ENCODE peak calls at places on chromosomes 11 and 22, in four cellular contexts. O is AG04450, X is caudate nucleus, H is body of pancreas. R is an unnamed sample.
A peak's percentile ranks its signal among the peaks of the same experiment; 100 is the strongest.

GRCh38 chr22:22753526-22754267 is 109.3 kb downstream of the GGTLC2 start:
- DNase-seq in O (no peak), X (no peak), H (peak; percentile 64), R (peak; percentile 68)

GRCh38 chr11:129846508-129847335 is 31.1 kb downstream of the TMEM45B start:
- DNase-seq in O (peak; percentile 80), X (no peak), H (no peak), R (no peak)

GRCh38 chr11:119691020-119691666 is 37.9 kb downstream of the NECTIN1 start:
- DNase-seq in O (no peak), X (no peak), H (no peak), R (no peak)

GRCh38 chr11:67438121-67438902 is 830 bp upstream of the PTPRCAP start:
- DNase-seq in O (no peak), X (no peak), H (no peak), R (no peak)

GRCh38 chr11:65492637-65493366 is 6.0 kb upstream of the MALAT1 start:
- DNase-seq in O (no peak), X (peak; percentile 56), H (peak; percentile 81), R (peak; percentile 93)

GRCh38 chr11:122807731-122808485 is 30.4 kb upstream of the CRTAM start:
- DNase-seq in O (no peak), X (no peak), H (no peak), R (no peak)

GRCh38 chr11:119889728-119890280 is 160.8 kb upstream of the NECTIN1 start:
- DNase-seq in O (no peak), X (no peak), H (no peak), R (no peak)

GRCh38 chr11:68010058-68011041 is at the start of gene ALDH3B1:
- DNase-seq in O (no peak), X (peak; percentile 63), H (peak; percentile 94), R (peak; percentile 96)

GRCh38 chr11:44030276-44030932 is 17.4 kb upstream of the ACCSL start:
- DNase-seq in O (no peak), X (no peak), H (peak; percentile 40), R (peak; percentile 93)

GRCh38 chr11:68002943-68003845 is 703 bp downstream of the UNC93B1 start:
- DNase-seq in O (no peak), X (no peak), H (peak; percentile 66), R (no peak)

GRCh38 chr11:45156201-45156600 is 9.8 kb downstream of the PRDM11 start:
- DNase-seq in O (no peak), X (no peak), H (no peak), R (no peak)

R was measured in adrenal gland.